ENCODE peak calls at places on chromosome 1, in seven cellular contexts. A is heart left ventricle, E is ovary, D is upper lobe of left lung, K is body of pancreas, S is K562, U is suprapubic skin. J is an unnamed sample.

GRCh38 chr1:230204852-230205251 is 137.8 kb downstream of the GALNT2 start:
- DNase-seq in A (no peak), E (no peak), D (peak), K (peak), S (peak), U (no peak), J (no peak)

GRCh38 chr1:64038965-64039926 is 164.2 kb upstream of the UBE2U start:
- DNase-seq in A (no peak), E (no peak), D (no peak), K (peak), S (no peak), U (no peak), J (no peak)

GRCh38 chr1:104092698-104093097 is 343.0 kb downstream of the AMY1C start:
- DNase-seq in A (no peak), E (no peak), D (no peak), K (no peak), S (no peak), U (no peak), J (no peak)

GRCh38 chr1:14228677-14229076 is 369.8 kb upstream of the KAZN start:
- DNase-seq in A (no peak), E (no peak), D (no peak), K (no peak), S (peak), U (no peak), J (no peak)

GRCh38 chr1:10020668-10021067 is 12.1 kb upstream of the UBE4B start:
- DNase-seq in A (no peak), E (no peak), D (no peak), K (no peak), S (no peak), U (no peak), J (no peak)

GRCh38 chr1:36344395-36344680 is 20.9 kb upstream of the EVA1B start:
- DNase-seq in A (no peak), E (no peak), D (no peak), K (no peak), S (no peak), U (no peak), J (no peak)

GRCh38 chr1:86324423-86324822 is 71.7 kb downstream of the ODF2L start:
- DNase-seq in A (no peak), E (no peak), D (no peak), K (no peak), S (no peak), U (no peak), J (no peak)

GRCh38 chr1:31661856-31662255 is 17.2 kb upstream of the PEF1 start:
- DNase-seq in A (no peak), E (no peak), D (no peak), K (no peak), S (no peak), U (no peak), J (no peak)

GRCh38 chr1:229884765-229885164 is 182.3 kb upstream of the GALNT2 start:
- DNase-seq in A (no peak), E (no peak), D (no peak), K (peak), S (no peak), U (no peak), J (no peak)

GRCh38 chr1:160874935-160875334 is 10.0 kb downstream of the ITLN1 start:
- DNase-seq in A (no peak), E (no peak), D (no peak), K (no peak), S (no peak), U (no peak), J (no peak)

GRCh38 chr1:168555521-168556046 is 11.8 kb upstream of the XCL2 start:
- DNase-seq in A (no peak), E (no peak), D (no peak), K (no peak), S (no peak), U (no peak), J (no peak)

GRCh38 chr1:211935448-211935970 is 99.8 kb downstream of the INTS7 start:
- DNase-seq in A (no peak), E (no peak), D (no peak), K (no peak), S (no peak), U (no peak), J (no peak)

GRCh38 chr1:196306421-196306820 is 301.8 kb downstream of the KCNT2 start:
- DNase-seq in A (no peak), E (no peak), D (no peak), K (no peak), S (no peak), U (no peak), J (no peak)

GRCh38 chr1:156949127-156949526 is 28.7 kb downstream of the LRRC71 start:
- DNase-seq in A (no peak), E (no peak), D (no peak), K (no peak), S (no peak), U (peak), J (no peak)

GRCh38 chr1:201501144-201501543 is 5.8 kb downstream of the CSRP1 start:
- DNase-seq in A (no peak), E (no peak), D (no peak), K (no peak), S (no peak), U (no peak), J (no peak)

DNA sequence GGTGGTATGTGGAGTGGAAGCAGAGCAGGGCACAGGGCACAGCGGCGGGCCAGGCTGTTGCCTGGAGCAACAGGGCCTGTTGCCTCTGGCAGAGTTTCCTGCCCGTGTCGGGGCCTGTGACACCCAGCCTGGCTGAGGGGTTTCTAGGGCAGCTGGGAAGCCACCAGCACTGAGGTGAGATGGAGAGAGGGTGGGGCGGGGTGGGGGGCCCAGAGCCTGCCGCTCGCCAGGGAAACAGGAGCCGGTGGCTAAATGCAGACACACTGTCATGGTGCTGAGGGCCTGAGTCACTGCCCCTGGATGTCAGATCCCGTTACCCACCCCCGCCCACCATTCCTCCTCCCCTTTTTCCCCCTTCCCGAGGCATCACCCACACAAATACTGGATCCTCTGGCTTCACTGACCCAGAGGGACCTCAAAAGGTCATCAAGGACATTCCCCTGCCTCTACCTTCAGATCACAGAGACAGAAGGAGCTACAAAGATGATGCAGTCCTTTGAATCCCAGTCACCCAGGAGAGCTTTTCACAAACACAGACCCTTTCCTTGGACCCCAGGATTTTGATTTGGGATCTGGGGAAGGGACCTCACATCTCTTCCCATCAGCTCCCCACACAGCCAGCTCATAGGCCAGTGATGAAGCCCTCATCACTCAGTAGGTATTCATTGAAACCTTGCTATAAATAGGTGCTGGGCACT is 1.9 kb upstream of the HSPB7 start:
- DNase-seq in A (peak), E (peak), D (no peak), K (no peak), S (no peak), U (no peak), J (no peak)
- H3K27ac ChIP-seq in A (peak), E (peak), D (peak), K (no peak), S (no peak), U (no peak), J (peak)

GRCh38 chr1:222709700-222710153 is 2.6 kb downstream of the AIDA start:
- DNase-seq in A (no peak), E (no peak), D (no peak), K (no peak), S (peak), U (no peak), J (no peak)

GRCh38 chr1:222716393-222716792 is 4.0 kb downstream of the BROX start:
- DNase-seq in A (no peak), E (no peak), D (no peak), K (no peak), S (no peak), U (no peak), J (no peak)

GRCh38 chr1:222711319-222712252 is 705 bp downstream of the AIDA start:
- DNase-seq in A (peak), E (peak), D (peak), K (peak), S (peak), U (no peak), J (peak)

GRCh38 chr1:222712253-222713090 is at the start of the genes AIDA and BROX:
- DNase-seq in A (peak), E (peak), D (peak), K (peak), S (peak), U (peak), J (peak)

DNA sequence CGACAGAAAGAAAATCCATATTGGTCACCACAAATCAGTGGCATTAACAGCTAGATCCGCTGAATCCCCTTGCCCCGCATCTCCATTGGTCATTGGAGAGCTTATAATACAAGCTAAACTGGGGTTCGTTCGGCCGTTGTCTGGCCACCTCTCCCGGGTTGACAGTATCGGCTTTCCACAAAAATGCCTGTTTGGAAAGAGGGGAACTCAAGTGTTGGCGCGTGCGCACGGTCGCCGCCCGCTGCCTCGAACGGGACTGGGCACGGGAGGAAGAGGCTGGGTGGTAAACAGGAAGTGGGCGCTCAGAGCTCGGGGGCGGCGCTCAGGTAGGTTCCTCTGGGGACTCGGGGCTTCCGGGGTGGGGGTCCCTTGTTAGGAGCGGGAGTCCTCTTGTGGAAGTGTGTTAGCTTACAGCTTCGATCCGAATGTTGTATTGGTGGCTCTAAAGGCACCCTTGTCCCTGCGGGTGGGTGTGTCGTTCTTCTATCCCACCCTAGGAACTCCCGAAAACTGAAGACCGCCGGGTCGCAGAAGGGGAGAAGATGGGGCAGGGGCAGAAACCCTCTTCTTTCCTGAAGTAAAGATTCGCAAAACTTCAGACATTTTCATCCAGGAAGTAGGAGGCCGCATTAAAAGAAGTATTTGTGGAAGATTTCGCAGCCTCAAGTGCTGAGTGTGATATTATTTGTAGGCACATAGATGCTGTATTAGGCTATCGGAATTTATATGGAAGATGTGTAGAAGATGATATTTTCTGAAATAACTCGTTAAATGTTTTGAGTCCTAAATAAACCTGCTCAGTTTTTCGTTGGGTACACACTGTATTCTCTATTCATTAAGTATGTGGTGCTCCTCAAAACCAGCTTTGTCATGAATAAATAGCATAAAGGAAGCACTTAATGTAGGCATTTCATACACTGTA is 988 bp downstream of the BROX start:
- DNase-seq in A (peak), E (peak), D (peak), K (peak), S (peak), U (peak), J (peak)
- TF ChIP-seq POLR2A in A (peak), E (peak), D (no peak), K (no peak), S (peak), U (no peak), J (peak)

DNA sequence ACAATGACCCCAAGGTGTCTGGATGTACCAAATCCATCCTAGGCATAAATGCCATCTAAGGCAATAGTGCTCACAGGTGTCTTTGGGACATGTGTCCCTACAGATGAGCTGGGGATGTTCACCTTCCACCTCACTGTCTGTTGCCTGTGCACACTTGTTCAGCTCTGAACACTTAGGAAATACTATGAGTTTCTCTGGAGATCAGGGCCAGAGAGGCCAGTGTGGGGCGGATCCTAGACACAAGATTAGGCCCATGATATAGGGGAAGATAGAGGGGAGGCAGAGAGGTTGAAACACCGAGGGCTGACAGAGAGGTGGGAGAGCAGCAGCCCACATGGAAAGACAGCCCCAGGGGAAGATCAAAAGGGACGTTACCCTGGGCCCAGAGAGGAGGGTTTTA is 25.6 kb downstream of the C1orf116 start:
- DNase-seq in A (no peak), E (no peak), D (no peak), K (no peak), S (no peak), U (no peak), J (no peak)
- H3K27ac ChIP-seq in A (no peak), E (no peak), D (peak), K (peak), S (no peak), U (peak), J (no peak)

GRCh38 chr1:8013800-8014199 is 12.3 kb downstream of the ERRFI1 start:
- DNase-seq in A (no peak), E (no peak), D (no peak), K (no peak), S (no peak), U (no peak), J (no peak)

GRCh38 chr1:8011923-8012858 is 13.9 kb downstream of the ERRFI1 start:
- DNase-seq in A (no peak), E (no peak), D (no peak), K (no peak), S (no peak), U (no peak), J (no peak)

GRCh38 chr1:8014381-8014988 is 11.6 kb downstream of the ERRFI1 start:
- DNase-seq in A (no peak), E (no peak), D (no peak), K (no peak), S (peak), U (no peak), J (no peak)

GRCh38 chr1:8013399-8013798 is 12.7 kb downstream of the ERRFI1 start:
- DNase-seq in A (no peak), E (no peak), D (no peak), K (no peak), S (no peak), U (no peak), J (no peak)

GRCh38 chr1:8012955-8013354 is 13.2 kb downstream of the ERRFI1 start:
- DNase-seq in A (no peak), E (no peak), D (no peak), K (no peak), S (no peak), U (no peak), J (no peak)
- TF ChIP-seq POLR2A in A (no peak), E (no peak), D (no peak), K (no peak), S (no peak), U (no peak), J (no peak)

J was measured in esophagus squamous epithelium.